ENCODE peak calls at places on chromosomes 4 and X, in ten cellular contexts. K, A, B, I, U, E, V, R, N and S are unnamed samples.

GRCh38 chr4:99117876-99118693 is 26.0 kb downstream of the ADH4 start:
- DNase-seq in K (no peak), A (no peak), B (no peak), I (no peak), U (no peak), E (no peak), V (peak), R (no peak), N (no peak), S (peak)

GRCh38 chr4:67103001-67103737 is 442.1 kb downstream of the CENPC start:
- DNase-seq in K (no peak), A (no peak), B (no peak), I (no peak), U (no peak), E (no peak), V (no peak), R (no peak), N (no peak), S (no peak)

GRCh38 chr4:174521800-174522182 is 497 bp downstream of the HPGD start:
- DNase-seq in K (no peak), A (no peak), B (no peak), I (no peak), U (peak), E (peak), V (no peak), R (no peak), N (no peak), S (peak)

GRCh38 chrX:107355533-107355932 is 93.9 kb upstream of the FRMPD3 start:
- DNase-seq in K (no peak), A (no peak), B (no peak), I (no peak), U (peak), E (no peak), V (no peak), R (no peak), N (no peak), S (no peak)

GRCh38 chrX:21972721-21973120 is 32.2 kb downstream of the SMS start:
- DNase-seq in K (no peak), A (no peak), B (peak), I (no peak), U (no peak), E (no peak), V (peak), R (no peak), N (no peak), S (no peak)

GRCh38 chr4:120043828-120044227 is 22.8 kb downstream of the MAD2L1 start:
- DNase-seq in K (no peak), A (no peak), B (no peak), I (no peak), U (no peak), E (no peak), V (no peak), R (no peak), N (no peak), S (peak)

GRCh38 chr4:42638993-42639392 is 17.9 kb downstream of the ATP8A1 start:
- DNase-seq in K (no peak), A (no peak), B (no peak), I (no peak), U (no peak), E (no peak), V (no peak), R (no peak), N (no peak), S (no peak)

GRCh38 chrX:148069759-148070503 is 88.8 kb downstream of the FMR1NB start:
- DNase-seq in K (no peak), A (no peak), B (no peak), I (no peak), U (no peak), E (no peak), V (no peak), R (no peak), N (no peak), S (no peak)

GRCh38 chr4:107825072-107825789 is 499 bp downstream of the SGMS2 start:
- DNase-seq in K (peak), A (peak), B (no peak), I (peak), U (peak), E (peak), V (peak), R (no peak), N (no peak), S (peak)

GRCh38 chr4:146336413-146336807 is 122.1 kb downstream of the REELD1 start:
- DNase-seq in K (no peak), A (no peak), B (no peak), I (no peak), U (no peak), E (no peak), V (peak), R (no peak), N (no peak), S (no peak)

GRCh38 chr4:157012781-157013180 is 41.2 kb upstream of the PDGFC start:
- DNase-seq in K (no peak), A (no peak), B (no peak), I (no peak), U (no peak), E (no peak), V (peak), R (no peak), N (no peak), S (no peak)

GRCh38 chr4:157018920-157019490 is 47.4 kb upstream of the PDGFC start:
- DNase-seq in K (no peak), A (no peak), B (no peak), I (no peak), U (no peak), E (no peak), V (no peak), R (no peak), N (no peak), S (no peak)

GRCh38 chr4:157013656-157014055 is 42.1 kb upstream of the PDGFC start:
- DNase-seq in K (no peak), A (no peak), B (no peak), I (no peak), U (no peak), E (no peak), V (peak), R (no peak), N (no peak), S (no peak)

GRCh38 chr4:157012296-157012695 is 40.7 kb upstream of the PDGFC start:
- DNase-seq in K (no peak), A (no peak), B (no peak), I (no peak), U (no peak), E (no peak), V (no peak), R (no peak), N (no peak), S (no peak)

DNA sequence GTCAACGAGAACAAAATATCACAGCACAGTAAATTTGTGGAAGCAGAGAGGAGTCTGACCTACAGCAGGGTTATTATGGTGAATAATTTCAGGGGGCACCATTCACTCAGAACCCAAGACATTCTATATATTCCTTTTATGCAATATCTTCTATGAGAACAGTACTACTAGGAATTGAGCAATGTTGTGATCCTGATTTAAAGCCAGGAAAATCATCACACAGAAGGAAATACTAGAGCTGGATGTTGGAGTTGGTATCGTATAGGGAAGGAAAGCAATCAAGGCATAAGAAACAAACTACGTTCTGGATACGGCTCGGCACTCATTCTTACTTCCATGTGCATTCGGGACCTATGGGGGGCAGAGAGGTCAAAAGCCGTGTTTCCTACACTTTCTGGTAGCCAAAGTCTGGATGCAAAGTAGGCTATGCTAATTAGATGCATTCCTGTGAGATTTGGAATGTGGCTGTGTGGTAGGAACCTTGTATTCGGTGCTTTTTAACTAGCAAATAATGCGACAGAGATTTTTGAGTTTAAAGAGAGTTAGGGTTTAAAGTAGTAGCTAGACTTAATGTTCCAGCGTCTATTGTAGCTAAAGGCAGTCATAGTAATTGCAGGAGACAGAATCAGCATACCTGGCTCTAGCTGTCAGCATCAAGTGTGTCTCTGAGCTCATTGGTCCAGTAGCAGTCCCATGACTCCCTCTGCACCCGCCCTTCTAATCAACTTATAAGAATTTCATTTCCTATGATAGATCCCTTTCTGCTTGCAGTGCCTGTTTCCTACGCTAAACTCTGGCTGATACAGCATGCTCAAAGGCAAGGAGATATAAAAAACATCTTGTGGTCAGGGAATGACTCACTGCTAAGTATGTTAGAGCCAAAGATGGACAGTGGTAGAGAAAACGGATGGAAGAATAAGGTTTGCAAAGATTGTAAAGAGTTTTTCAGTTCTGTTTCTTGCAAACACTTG is 43.3 kb upstream of the PDGFC start:
- DNase-seq in K (no peak), A (no peak), B (no peak), I (no peak), U (peak), E (no peak), V (peak), R (no peak), N (no peak), S (no peak)
- H3K27ac ChIP-seq in K (no peak), A (no peak), B (no peak), I (no peak), U (no peak), E (no peak), V (no peak), R (no peak), N (no peak), S (no peak)

GRCh38 chr4:136863756-136864155 is 668.5 kb downstream of the PCDH18 start:
- DNase-seq in K (no peak), A (no peak), B (no peak), I (no peak), U (peak), E (no peak), V (peak), R (no peak), N (no peak), S (peak)
- H3K27ac ChIP-seq in K (no peak), A (no peak), B (no peak), I (no peak), U (no peak), E (no peak), V (no peak), R (no peak), N (no peak), S (no peak)

GRCh38 chr4:118989098-118990080 is 100.7 kb downstream of the SYNPO2 start:
- DNase-seq in K (peak), A (no peak), B (no peak), I (peak), U (no peak), E (no peak), V (peak), R (no peak), N (no peak), S (no peak)
- H3K27ac ChIP-seq in K (no peak), A (peak), B (no peak), I (peak), U (no peak), E (peak), V (peak), R (no peak), N (peak), S (peak)

GRCh38 chrX:111503594-111503993 is 7.9 kb upstream of the SERTM2 start:
- DNase-seq in K (no peak), A (no peak), B (no peak), I (no peak), U (no peak), E (no peak), V (no peak), R (no peak), N (no peak), S (no peak)
- H3K27ac ChIP-seq in K (no peak), A (no peak), B (no peak), I (no peak), U (no peak), E (no peak), V (no peak), R (no peak), N (no peak), S (no peak)